ENCODE peak calls at places on chromosomes 4 and X, in five cellular contexts. One of them, this sample, is unnamed.

GRCh38 chrX:11724122-11725017 is 33.7 kb upstream of the MSL3 start:
- DNase-seq in CD4-positive, alpha-beta T cell: no peak
- DNase-seq in activated naive CD4-positive, alpha-beta T cell treated with Interleukin-2 at 50 U/mL for 16 hours: no peak
- DNase-seq in ELR: peak
- DNase-seq in nucleus accumbens: no peak
- DNase-seq in this sample: no peak

GRCh38 chr4:8554555-8555100 is 25.6 kb upstream of the GPR78 start:
- DNase-seq in CD4-positive, alpha-beta T cell: no peak
- DNase-seq in ELR: no peak
- DNase-seq in nucleus accumbens: no peak
- DNase-seq in activated naive CD4-positive, alpha-beta T cell treated with Interleukin-2 at 50 U/mL for 16 hours: no peak
- DNase-seq in this sample: no peak

GRCh38 chrX:56783450-56783831 is 54.4 kb downstream of the NBDY start:
- DNase-seq in nucleus accumbens: peak
- DNase-seq in activated naive CD4-positive, alpha-beta T cell treated with Interleukin-2 at 50 U/mL for 16 hours: no peak
- DNase-seq in ELR: no peak
- DNase-seq in CD4-positive, alpha-beta T cell: no peak
- DNase-seq in this sample: no peak

GRCh38 chrX:149491812-149492211 is 13.3 kb downstream of the IDS start:
- DNase-seq in nucleus accumbens: no peak
- DNase-seq in ELR: no peak
- DNase-seq in CD4-positive, alpha-beta T cell: no peak
- DNase-seq in activated naive CD4-positive, alpha-beta T cell treated with Interleukin-2 at 50 U/mL for 16 hours: no peak
- DNase-seq in this sample: no peak

GRCh38 chrX:78123190-78123589 is 16.3 kb downstream of the TAF9B start:
- DNase-seq in CD4-positive, alpha-beta T cell: no peak
- DNase-seq in activated naive CD4-positive, alpha-beta T cell treated with Interleukin-2 at 50 U/mL for 16 hours: peak
- DNase-seq in nucleus accumbens: no peak
- DNase-seq in ELR: peak
- DNase-seq in this sample: no peak

GRCh38 chr4:180485407-180485806 is 1757.8 kb upstream of the TENM3 start:
- DNase-seq in CD4-positive, alpha-beta T cell: no peak
- DNase-seq in ELR: no peak
- DNase-seq in nucleus accumbens: no peak
- DNase-seq in activated naive CD4-positive, alpha-beta T cell treated with Interleukin-2 at 50 U/mL for 16 hours: no peak
- DNase-seq in this sample: no peak

GRCh38 chrX:119760026-119760902 is 1.9 kb downstream of the SOWAHD start:
- DNase-seq in ELR: no peak
- DNase-seq in nucleus accumbens: no peak
- DNase-seq in CD4-positive, alpha-beta T cell: no peak
- DNase-seq in activated naive CD4-positive, alpha-beta T cell treated with Interleukin-2 at 50 U/mL for 16 hours: no peak
- DNase-seq in this sample: no peak

GRCh38 chrX:77901506-77901905 is 2.2 kb downstream of the COX7B start:
- DNase-seq in activated naive CD4-positive, alpha-beta T cell treated with Interleukin-2 at 50 U/mL for 16 hours: no peak
- DNase-seq in nucleus accumbens: no peak
- DNase-seq in ELR: no peak
- DNase-seq in CD4-positive, alpha-beta T cell: no peak
- DNase-seq in this sample: no peak